ENCODE peak calls at places on chromosome 13, in six cellular contexts. J is HCT116, Q is SK-N-SH, E is HepG2, L is K562, Y is H1. R is an unnamed sample. For H3K4me1, the result is how much of the 10 kb centered on the place peaks cover.

GRCh38 chr13:55727683-55728082 is 1413.0 kb upstream of the PRR20A start:
- DNase-seq in Q (no peak), L (no peak), J (no peak), Y (no peak), E (no peak), R (no peak)

GRCh38 chr13:113553541-113554332 is 30.8 kb upstream of the TFDP1 start:
- DNase-seq in Y (no peak), Q (no peak), E (no peak), L (no peak), J (no peak), R (no peak)

GRCh38 chr13:111337206-111337605 is 16.8 kb downstream of the TEX29 start:
- DNase-seq in Y (no peak), J (no peak), L (no peak), E (no peak), Q (no peak), R (no peak)

GRCh38 chr13:89199138-89199537 is 1528.0 kb downstream of the SLITRK5 start:
- DNase-seq in L (no peak), J (no peak), E (no peak), Q (no peak), Y (no peak), R (no peak)

GRCh38 chr13:24223341-24224231 is 63.1 kb downstream of the SPATA13 start:
- DNase-seq in Q (no peak), J (no peak), L (no peak), E (no peak), Y (no peak), R (no peak)

GRCh38 chr13:26616126-26616525 is 58.6 kb downstream of the WASF3 start:
- DNase-seq in Y (no peak), L (no peak), E (no peak), Q (no peak), J (no peak), R (no peak)

GRCh38 chr13:21231426-21231945 is 55.0 kb downstream of the MRPL57 start:
- DNase-seq in Q (peak), Y (no peak), J (no peak), E (no peak), L (no peak), R (no peak)

GRCh38 chr13:20114066-20114465 is 46.8 kb downstream of the GJA3 start:
- DNase-seq in Y (no peak), L (no peak), E (peak), Q (no peak), J (no peak), R (no peak)

GRCh38 chr13:36891752-36892151 is 28.3 kb downstream of the SMAD9 start:
- DNase-seq in J (no peak), Y (no peak), L (no peak), E (no peak), Q (no peak), R (no peak)

GRCh38 chr13:33245505-33245904 is 40.0 kb downstream of the STARD13 start:
- DNase-seq in E (no peak), L (no peak), Q (peak), J (no peak), Y (no peak), R (no peak)

GRCh38 chr13:114110091-114110829 is 22.2 kb downstream of the RASA3 start:
- DNase-seq in Q (peak), E (no peak), L (no peak), J (no peak), Y (no peak), R (no peak)

GRCh38 chr13:51978836-51979556 is 32.3 kb downstream of the ATP7B start:
- DNase-seq in E (peak), L (peak), Q (no peak), Y (no peak), J (no peak), R (no peak)

GRCh38 chr13:64158910-64159309 is 2743.3 kb upstream of the PCDH20 start:
- DNase-seq in L (no peak), Q (peak), J (no peak), E (no peak), Y (no peak), R (no peak)

GRCh38 chr13:109938255-109938936 is 152.0 kb upstream of the IRS2 start:
- DNase-seq in J (no peak), E (no peak), Q (no peak), Y (no peak), L (no peak), R (no peak)

GRCh38 chr13:43107780-43108179 is 84.4 kb downstream of the DNAJC15 start:
- DNase-seq in J (no peak), Y (no peak), L (no peak), Q (no peak), E (no peak), R (no peak)

GRCh38 chr13:24053505-24054251 is 106.8 kb upstream of the SPATA13 start:
- DNase-seq in E (peak), L (peak), Y (peak), Q (peak), J (peak), R (peak)

GRCh38 chr13:18954254-18954653 is 227.4 kb downstream of the TUBA3C start:
- DNase-seq in J (no peak), E (no peak), Q (no peak), Y (no peak), L (no peak), R (no peak)

GRCh38 chr13:39374741-39375189 is 228.2 kb downstream of the LHFPL6 start:
- DNase-seq in Y (no peak), L (no peak), Q (no peak), J (no peak), E (no peak), R (no peak)

GRCh38 chr13:109348514-109349340 is 437.7 kb downstream of the IRS2 start:
- DNase-seq in J (no peak), Y (no peak), Q (no peak), L (no peak), E (no peak), R (no peak)

GRCh38 chr13:87331178-87331577 is 340.0 kb upstream of the SLITRK5 start:
- DNase-seq in L (no peak), J (no peak), E (no peak), Q (no peak), Y (no peak), R (no peak)

GRCh38 chr13:75417006-75417384 is 65.0 kb downstream of the TBC1D4 start:
- DNase-seq in E (no peak), Q (no peak), Y (no peak), J (no peak), L (no peak), R (no peak)

GRCh38 chr13:79987323-79987722 is 353.6 kb downstream of the SPRY2 start:
- DNase-seq in L (no peak), Y (no peak), J (no peak), Q (no peak), E (no peak), R (no peak)

GRCh38 chr13:112159575-112160547 is 92.9 kb downstream of the SOX1 start:
- DNase-seq in L (no peak), E (peak), J (no peak), Y (no peak), Q (no peak), R (no peak)

GRCh38 chr13:22482496-22483000 is 698.2 kb upstream of the SGCG start:
- DNase-seq in Y (no peak), J (no peak), Q (no peak), L (no peak), E (no peak), R (no peak)

GRCh38 chr13:32259116-32259515 is 56.0 kb downstream of the ZAR1L start:
- DNase-seq in L (no peak), J (no peak), E (peak), Y (no peak), Q (no peak), R (no peak)

GRCh38 chr13:98741741-98742435 is 10.6 kb downstream of the SLC15A1 start:
- DNase-seq in E (no peak), J (no peak), L (no peak), Y (no peak), Q (no peak), R (no peak)

GRCh38 chr13:113597386-113598080 is 13.0 kb downstream of the TFDP1 start:
- DNase-seq in Y (no peak), Q (no peak), L (no peak), E (no peak), J (no peak), R (no peak)

GRCh38 chr13:60267498-60268202 is 103.9 kb upstream of the DIAPH3 start:
- DNase-seq in Y (no peak), E (no peak), J (no peak), Q (no peak), L (no peak), R (no peak)

GRCh38 chr13:112113851-112114250 is 46.9 kb downstream of the SOX1 start:
- DNase-seq in L (no peak), Y (no peak), J (no peak), Q (no peak), E (no peak), R (no peak)

GRCh38 chr13:99655351-99656091 is 154.2 kb downstream of the TM9SF2 start:
- DNase-seq in L (no peak), E (peak), J (peak), Q (no peak), Y (no peak), R (no peak)

GRCh38 chr13:27921421-27921960 is 1.7 kb downstream of the PDX1 start:
- DNase-seq in J (no peak), Y (no peak), Q (peak), E (no peak), L (no peak), R (no peak)
- TF ChIP-seq JUND in J (no peak), Y (no peak), Q (no peak), E (no peak), L (no peak), R (no peak)

DNA sequence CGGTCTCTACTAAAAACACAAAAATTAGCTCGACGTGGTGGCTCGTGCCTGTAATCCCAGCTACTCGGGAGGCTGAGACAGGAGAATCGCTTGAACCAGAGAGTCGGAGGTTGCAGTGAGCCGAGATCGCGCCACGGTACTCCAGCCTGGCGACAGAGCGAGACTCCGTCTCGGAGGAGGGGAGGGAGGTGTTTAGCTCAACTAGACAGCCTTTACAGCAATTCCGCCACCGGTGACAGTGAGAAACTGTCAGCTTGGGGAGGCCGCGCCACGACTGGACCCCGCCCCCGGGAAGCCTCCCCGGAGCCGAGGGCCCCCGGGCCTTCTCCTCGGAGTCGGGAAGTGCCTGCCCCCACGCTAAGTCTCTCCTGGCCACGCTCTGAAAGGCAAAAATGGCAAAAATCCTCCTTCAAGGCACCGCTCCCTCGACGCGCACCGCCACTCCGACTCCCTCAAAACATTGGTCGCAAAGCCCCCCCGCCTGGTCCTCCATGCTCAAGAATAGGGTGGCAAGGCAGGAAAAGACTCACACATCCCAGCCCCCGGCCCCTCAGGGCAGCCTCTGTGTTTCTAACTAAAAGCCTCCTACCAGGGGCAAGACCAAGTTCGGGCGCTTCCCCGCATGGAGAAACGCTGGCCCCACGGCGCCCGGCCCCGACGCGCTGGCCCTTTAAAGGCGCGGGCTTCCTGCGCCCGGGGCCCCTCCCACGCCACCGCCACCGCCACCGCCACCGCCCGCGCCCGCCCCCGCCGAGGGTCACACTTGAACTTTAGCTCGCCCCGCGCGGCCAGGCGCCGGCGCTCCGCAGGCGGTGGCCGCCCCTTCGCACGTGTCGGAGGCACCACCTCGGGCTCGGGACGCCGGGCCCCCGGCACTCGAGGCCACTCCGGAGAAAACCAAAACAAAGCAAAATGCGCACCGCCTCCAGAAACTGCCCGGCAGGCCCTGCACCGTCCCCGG is 2.1 kb downstream of the FOXO1 start:
- DNase-seq in Y (no peak), Q (peak), J (no peak), L (peak), E (peak), R (no peak)
- H3K4me1 ChIP-seq in Y (under half), Q (under half), J (under half), L (under half), E (half or more), R (under half)

DNA sequence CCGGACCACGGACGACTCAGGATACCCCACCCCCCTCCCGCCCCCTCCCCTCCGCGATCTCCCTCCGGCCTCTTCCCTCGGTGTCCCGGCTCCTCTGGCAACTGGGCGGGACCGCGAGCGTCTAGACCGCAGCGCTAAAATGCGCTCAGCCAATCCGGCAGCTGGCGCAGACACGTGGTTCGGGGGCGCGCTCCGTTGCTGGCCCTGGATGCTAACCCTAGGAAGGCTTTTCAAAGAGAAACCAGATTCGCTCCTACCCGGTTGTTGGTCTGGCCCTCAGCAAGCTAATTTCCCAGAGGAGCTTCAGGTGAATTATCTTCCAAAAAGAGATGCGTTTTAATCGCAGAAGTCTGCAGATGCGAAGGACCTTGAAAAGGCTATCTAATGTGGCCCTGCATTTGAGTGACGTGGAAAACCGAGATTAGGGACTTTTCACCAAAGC is at the start of gene DZIP1:
- DNase-seq in L (no peak), E (peak), Y (peak), J (no peak), Q (peak), R (no peak)
- TF ChIP-seq JUND in L (no peak), E (no peak), Y (no peak), J (no peak), Q (no peak), R (no peak)

GRCh38 chr13:97225533-97225932 is 3.4 kb downstream of the MBNL2 start:
- DNase-seq in E (no peak), L (no peak), J (no peak), Q (no peak), Y (no peak), R (no peak)
- H3K4me1 ChIP-seq in E (half or more), L (under half), J (under half), Q (under half), Y (under half), R (under half)

GRCh38 chr13:101399365-101399764 is 16.9 kb downstream of the NALCN start:
- DNase-seq in J (no peak), L (no peak), E (no peak), Y (no peak), Q (no peak), R (no peak)
- TF ChIP-seq JUND in J (no peak), L (no peak), E (no peak), Y (no peak), Q (peak), R (no peak)

GRCh38 chr13:50911937-50912624 is 2.5 kb downstream of the RNASEH2B start:
- DNase-seq in Q (peak), E (peak), Y (peak), L (peak), J (peak), R (peak)
- H3K4me1 ChIP-seq in Q (under half), E (under half), Y (under half), L (under half), J (under half), R (under half)